ENCODE peak calls at places on chromosomes 1 and 21, in five cellular contexts. G, N, H, C and I are unnamed samples.

GRCh38 chr21:36141513-36141925 is 6.6 kb downstream of the CBR3 start:
- DNase-seq in G (peak), N (peak), H (peak), C (peak), I (peak)

GRCh38 chr1:46547481-46548383 is 3.7 kb downstream of the KNCN start:
- DNase-seq in G (peak), N (peak), H (no peak), C (no peak), I (peak)

GRCh38 chr1:7106442-7107108 is 321.3 kb downstream of the CAMTA1 start:
- DNase-seq in G (no peak), N (no peak), H (no peak), C (no peak), I (no peak)

GRCh38 chr1:905811-906531 is 17.8 kb upstream of the SAMD11 start:
- DNase-seq in G (no peak), N (no peak), H (no peak), C (peak), I (no peak)

GRCh38 chr1:19463204-19463803 is 22.0 kb downstream of the CAPZB start:
- DNase-seq in G (no peak), N (no peak), H (peak), C (no peak), I (no peak)

GRCh38 chr1:222250376-222250775 is 297.5 kb downstream of the HHIPL2 start:
- DNase-seq in G (peak), N (no peak), H (no peak), C (no peak), I (no peak)

GRCh38 chr1:197976368-197976767 is 59.2 kb downstream of the LHX9 start:
- DNase-seq in G (no peak), N (peak), H (no peak), C (no peak), I (no peak)

GRCh38 chr1:243253211-243253926 is 1.7 kb downstream of the CEP170 start:
- DNase-seq in G (no peak), N (no peak), H (no peak), C (no peak), I (no peak)

DNA sequence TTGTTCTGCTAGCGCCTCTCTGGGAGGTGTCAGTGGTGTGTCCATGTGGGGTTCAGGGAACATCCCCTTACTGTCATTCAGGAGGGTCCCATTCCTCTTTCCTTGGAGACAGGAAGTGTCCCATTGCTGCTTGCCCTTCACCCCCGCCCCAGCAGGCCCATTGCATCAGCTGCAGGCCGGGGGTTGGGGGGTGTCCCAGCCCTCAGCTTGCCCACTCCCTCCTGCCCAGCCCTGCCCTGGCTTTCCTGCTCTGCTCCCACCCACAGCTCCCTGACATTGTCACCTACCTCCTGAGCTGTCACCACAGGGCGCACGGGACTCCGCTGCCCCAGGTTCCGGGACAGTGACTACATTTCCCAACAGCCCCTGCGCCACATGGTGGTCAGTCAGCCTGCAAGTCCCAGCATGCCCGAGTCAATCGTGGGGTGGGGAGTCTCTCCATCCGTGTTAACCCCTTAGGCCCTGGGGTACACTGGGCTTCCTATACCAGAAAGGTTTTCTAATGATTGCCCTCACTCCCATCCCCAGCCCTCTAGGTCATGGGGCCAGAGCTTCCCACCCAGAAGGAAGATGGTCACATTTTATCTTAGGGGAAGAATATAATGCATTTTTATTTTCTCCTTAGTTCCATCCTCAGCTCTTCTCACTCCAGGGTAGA is at the start of gene INPP5B:
- DNase-seq in G (peak), N (peak), H (peak), C (peak), I (peak)
- TF ChIP-seq CTCF in G (no peak), N (no peak), H (no peak), C (no peak), I (no peak)

GRCh38 chr1:119480175-119480574 is 26.8 kb upstream of the HSD3B1 start:
- DNase-seq in G (no peak), N (no peak), H (no peak), C (no peak), I (no peak)

GRCh38 chr1:119477710-119478109 is 29.3 kb upstream of the HSD3B1 start:
- DNase-seq in G (no peak), N (no peak), H (no peak), C (no peak), I (no peak)

GRCh38 chr1:119472463-119473175 is 34.4 kb upstream of the HSD3B1 start:
- DNase-seq in G (no peak), N (no peak), H (no peak), C (no peak), I (no peak)

GRCh38 chr1:119471566-119471965 is 35.4 kb upstream of the HSD3B1 start:
- DNase-seq in G (no peak), N (no peak), H (no peak), C (no peak), I (no peak)

GRCh38 chr1:119475866-119476439 is 31.1 kb upstream of the HSD3B1 start:
- DNase-seq in G (peak), N (peak), H (peak), C (peak), I (peak)
- TF ChIP-seq CTCF in G (peak), N (peak), H (peak), C (peak), I (peak)

DNA sequence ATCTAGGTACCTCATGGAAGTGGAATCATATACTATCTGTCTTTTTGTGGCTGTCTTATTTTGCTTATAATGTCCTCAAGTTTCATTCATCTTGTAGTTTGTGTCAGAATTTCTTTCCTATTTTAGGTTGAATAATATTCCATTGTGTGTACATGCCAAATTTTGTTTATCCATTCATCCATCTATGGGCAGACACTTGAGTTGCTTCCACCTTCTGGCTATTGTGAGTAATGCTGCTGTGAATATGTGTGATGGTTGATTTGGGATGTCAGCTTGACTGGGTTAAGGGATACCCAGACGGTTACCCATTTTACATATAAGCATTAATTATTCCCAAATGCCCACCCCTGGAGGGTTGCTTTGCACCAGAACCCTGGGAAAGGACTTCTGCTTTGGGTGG is 477.5 kb downstream of the PTPRU start:
- DNase-seq in G (peak), N (peak), H (no peak), C (no peak), I (no peak)
- TF ChIP-seq CTCF in G (peak), N (no peak), H (no peak), C (no peak), I (peak)

DNA sequence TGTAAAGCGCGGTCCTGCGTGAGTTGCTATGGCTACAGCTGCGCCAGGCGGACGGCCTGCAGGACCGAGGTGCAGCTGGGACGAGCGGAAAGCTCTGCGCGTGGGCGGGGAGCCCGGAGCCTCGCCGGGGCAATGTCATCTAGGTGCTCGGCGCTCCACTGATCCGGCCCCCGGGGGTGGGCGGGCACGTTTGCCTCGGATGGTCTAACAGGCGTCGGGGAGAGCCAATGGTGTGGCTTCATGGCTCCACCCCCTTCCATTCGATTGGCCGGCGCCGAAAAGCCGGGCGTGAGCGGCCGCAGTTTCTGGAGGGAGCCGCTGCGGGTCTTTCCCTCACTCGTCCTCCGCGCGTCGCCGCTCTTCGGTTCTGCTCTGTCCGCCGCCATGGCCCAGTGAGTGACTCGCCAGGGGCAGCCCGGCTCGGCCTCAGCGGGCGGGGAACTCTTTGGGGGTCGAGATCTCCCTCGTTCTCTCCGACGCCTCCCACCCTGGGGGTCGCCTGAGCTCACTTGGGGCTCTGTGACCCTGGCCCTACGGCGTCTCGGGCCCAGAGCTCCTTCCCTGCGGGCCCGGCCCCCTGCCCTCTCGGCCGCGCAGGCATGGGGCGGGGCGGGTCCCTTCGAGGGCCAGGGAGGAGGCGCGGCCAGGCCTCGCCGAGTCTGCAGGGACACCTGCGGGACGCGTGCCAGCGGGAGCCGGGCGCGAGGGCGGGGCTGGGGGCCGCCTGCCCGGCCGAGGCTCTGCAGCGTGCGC is at the start of gene PGD:
- DNase-seq in G (peak), N (peak), H (peak), C (peak), I (peak)
- TF ChIP-seq CTCF in G (no peak), N (no peak), H (no peak), C (peak), I (no peak)

DNA sequence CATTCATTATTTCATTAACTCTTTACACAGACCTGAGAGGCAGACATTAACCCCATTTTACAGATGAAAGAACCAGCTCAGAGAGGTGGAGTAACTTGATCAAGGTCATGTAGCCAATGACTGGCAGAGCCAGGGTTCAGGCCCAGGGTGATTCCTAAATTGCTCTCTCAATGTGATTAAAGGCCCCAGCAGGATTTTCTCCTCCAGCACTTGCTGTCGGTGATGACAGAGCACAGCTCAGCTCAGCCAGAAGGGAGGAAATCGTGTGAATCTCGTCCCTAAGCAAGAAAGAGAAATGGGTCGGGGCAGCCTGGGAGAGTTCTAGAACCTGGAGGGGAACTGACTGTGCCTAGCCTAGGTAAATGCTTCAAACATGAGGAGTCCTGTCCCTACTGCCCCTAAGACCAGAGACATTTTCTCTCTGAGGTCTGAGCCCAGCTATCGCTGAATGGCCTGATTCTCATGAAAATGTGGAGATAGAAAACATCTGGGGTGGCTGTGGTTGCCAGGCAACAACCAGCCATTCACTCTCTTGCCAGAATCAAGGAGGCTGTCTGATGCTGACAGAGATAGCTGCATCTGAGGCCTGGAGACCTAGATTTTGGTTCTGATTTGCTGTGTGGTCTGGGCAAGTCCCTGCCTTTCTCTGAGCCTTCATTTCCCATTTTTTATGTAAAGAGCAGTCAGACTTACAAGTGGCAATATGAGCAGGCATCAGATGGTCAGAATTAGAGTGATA is 19.6 kb upstream of the RNF19B start:
- DNase-seq in G (peak), N (no peak), H (no peak), C (no peak), I (no peak)
- TF ChIP-seq CTCF in G (no peak), N (no peak), H (no peak), C (no peak), I (no peak)

GRCh38 chr1:176954242-176954641 is 210.3 kb downstream of the ASTN1 start:
- DNase-seq in G (peak), N (peak), H (no peak), C (no peak), I (no peak)
- TF ChIP-seq CTCF in G (peak), N (no peak), H (no peak), C (no peak), I (peak)

GRCh38 chr1:158087320-158087927 is 93.3 kb upstream of the CD1D start:
- DNase-seq in G (peak), N (peak), H (no peak), C (no peak), I (peak)
- TF ChIP-seq CTCF in G (peak), N (peak), H (peak), C (peak), I (peak)